ENCODE peak calls at places on chromosomes 5 and 9, in ten cellular contexts. Z is PC-3; S is fibroblast of mammary gland; K is CD8-positive, alpha-beta T cell; L is activated CD4-positive, alpha-beta T cell treated with anti-CD3 and anti-CD28 coated beads, Interleukin-2, amount 10 ng/mL, durations not matched to agents 7 days and 5 days; W is left kidney; R is AG04449; O is stimulated activated CD8-positive, alpha-beta memory T cell treated with anti-CD3 and anti-CD28 coated beads, Interleukin-7, amount 100 ng/mL, for 1 hour; Y is hippocampal formation; N is LHCN-M2. X is an unnamed sample.

GRCh38 chr9:124639637-124640036 is 131.5 kb downstream of the NR6A1 start:
- DNase-seq in K (no peak), R (no peak), N (no peak), Z (no peak), S (no peak), W (no peak), O (no peak), Y (no peak), L (no peak), X (no peak)

GRCh38 chr5:36363776-36364175 is 62.1 kb upstream of the RANBP3L start:
- DNase-seq in Z (no peak), N (no peak), S (no peak), L (no peak), Y (no peak), R (no peak), K (no peak), O (no peak), W (no peak), X (no peak)

GRCh38 chr9:6896562-6896961 is 138.8 kb downstream of the KDM4C start:
- DNase-seq in W (no peak), Y (no peak), N (peak; percentile 35), Z (peak; percentile 39), O (no peak), L (no peak), K (no peak), R (no peak), S (peak; percentile 56), X (no peak)

GRCh38 chr5:117249086-117249815 is 674.6 kb upstream of the SEMA6A start:
- DNase-seq in N (no peak), R (no peak), W (no peak), Y (peak; percentile 78), K (no peak), Z (no peak), L (no peak), S (no peak), O (no peak), X (no peak)

GRCh38 chr5:92810036-92810435 is 771.0 kb downstream of the NR2F1-AS1 start:
- DNase-seq in S (no peak), Z (no peak), W (no peak), K (no peak), L (no peak), N (no peak), R (no peak), O (no peak), Y (no peak), X (no peak)

GRCh38 chr9:135978650-135979461 is 17.7 kb upstream of the UBAC1 start:
- DNase-seq in Z (no peak), W (no peak), S (no peak), K (peak; percentile 83), O (no peak), L (peak; percentile 84), N (no peak), R (no peak), Y (peak; percentile 16), X (no peak)

GRCh38 chr5:72210913-72211670 is 103.8 kb downstream of the MAP1B start:
- DNase-seq in W (no peak), Z (peak; percentile 64), L (no peak), N (peak; percentile 76), K (no peak), R (no peak), S (peak; percentile 88), O (no peak), Y (no peak), X (peak; percentile 41)

GRCh38 chr5:161301586-161301985 is 244.9 kb downstream of the GABRB2 start:
- DNase-seq in O (no peak), W (no peak), R (no peak), L (no peak), N (no peak), Y (no peak), S (no peak), Z (no peak), K (no peak), X (no peak)

GRCh38 chr9:132602207-132602606 is 19.8 kb downstream of the BARHL1 start:
- DNase-seq in N (no peak), Y (no peak), K (no peak), Z (no peak), S (no peak), R (no peak), W (no peak), O (no peak), L (no peak), X (no peak)